ENCODE peak calls at places on chromosomes 11 and 22, in five cellular contexts. J is stimulated activated CD4-positive, alpha-beta T cell treated with anti-CD3 and anti-CD28 coated beads, Interleukin-12 subunit alpha, Interleukin-12 subunit beta, amount 100 ng/mL, for 24 hours; V is activated CD8-positive, alpha-beta memory T cell treated with anti-CD3 and anti-CD28 coated beads for 1 hour; X is activated naive CD4-positive, alpha-beta T cell treated with Interleukin-2 at 50 U/mL for 16 hours; G is NCI-H2171. T is an unnamed sample.

GRCh38 chr11:70029115-70029830 is 48.8 kb upstream of the ANO1 start:
- DNase-seq in J (no peak), V (no peak), X (no peak), G (no peak), T (no peak)

GRCh38 chr22:40261783-40262182 is 84.1 kb downstream of the TNRC6B start:
- DNase-seq in J (no peak), V (no peak), X (no peak), G (no peak), T (no peak)

GRCh38 chr11:118267486-118267885 is 3.4 kb upstream of the MPZL2 start:
- DNase-seq in J (no peak), V (no peak), X (no peak), G (no peak), T (no peak)

GRCh38 chr22:29300467-29300806 is 6.0 kb upstream of the GAS2L1 start:
- DNase-seq in J (no peak), V (no peak), X (no peak), G (no peak), T (no peak)

GRCh38 chr11:125625594-125626380 is 824 bp downstream of the CHEK1 start:
- DNase-seq in J (peak), V (peak), X (peak), G (peak), T (peak)

GRCh38 chr11:128146926-128147605 is 440.3 kb downstream of the ETS1 start:
- DNase-seq in J (no peak), V (no peak), X (no peak), G (no peak), T (no peak)

GRCh38 chr22:27474711-27475547 is 326.6 kb downstream of the MN1 start:
- DNase-seq in J (no peak), V (no peak), X (no peak), G (no peak), T (no peak)

GRCh38 chr22:43159484-43160178 is 8.3 kb downstream of the TSPO start:
- DNase-seq in J (no peak), V (no peak), X (no peak), G (no peak), T (no peak)

GRCh38 chr11:58567889-58568512 is 7.7 kb downstream of the LPXN start:
- DNase-seq in J (peak), V (peak), X (peak), G (no peak), T (peak)

GRCh38 chr11:1747753-1748466 is 2.5 kb downstream of the IFITM10 start:
- DNase-seq in J (no peak), V (no peak), X (no peak), G (no peak), T (no peak)

GRCh38 chr22:37464181-37464580 is 22.0 kb downstream of the MFNG start:
- DNase-seq in J (no peak), V (no peak), X (no peak), G (peak), T (no peak)

GRCh38 chr11:3885855-3886254 is 30.4 kb downstream of the STIM1 start:
- DNase-seq in J (no peak), V (no peak), X (no peak), G (no peak), T (no peak)

GRCh38 chr11:44861829-44862545 is 88.7 kb downstream of the TP53I11 start:
- DNase-seq in J (peak), V (peak), X (peak), G (no peak), T (peak)

GRCh38 chr22:31940506-31940905 is 3.8 kb upstream of the YWHAH start:
- DNase-seq in J (no peak), V (no peak), X (no peak), G (no peak), T (no peak)

GRCh38 chr22:19765477-19766234 is 5.1 kb downstream of the TBX1 start:
- DNase-seq in J (no peak), V (no peak), X (no peak), G (no peak), T (no peak)

GRCh38 chr22:38882480-38882879 is 10.5 kb upstream of the CBX6 start:
- DNase-seq in J (no peak), V (no peak), X (no peak), G (no peak), T (no peak)

GRCh38 chr11:83409891-83410290 is 123.7 kb upstream of the CCDC90B start:
- DNase-seq in J (no peak), V (no peak), X (no peak), G (no peak), T (no peak)

GRCh38 chr11:42319926-42320325 is 860.5 kb upstream of the LRRC4C start:
- DNase-seq in J (no peak), V (no peak), X (no peak), G (no peak), T (no peak)

GRCh38 chr22:40525250-40525884 is 111.2 kb downstream of the MRTFA start:
- DNase-seq in J (peak), V (peak), X (peak), G (no peak), T (no peak)

GRCh38 chr22:30234786-30235470 is 11.6 kb downstream of the LIF start:
- DNase-seq in J (no peak), V (no peak), X (no peak), G (no peak), T (no peak)

GRCh38 chr11:69463181-69463891 is 18.1 kb upstream of the LINC01488 start:
- DNase-seq in J (no peak), V (no peak), X (no peak), G (no peak), T (no peak)

GRCh38 chr11:38759394-38759793 is 2161.4 kb upstream of the RAG2 start:
- DNase-seq in J (no peak), V (no peak), X (no peak), G (no peak), T (no peak)

GRCh38 chr11:10878408-10879214 is 20.8 kb upstream of the ZBED5 start:
- DNase-seq in J (no peak), V (no peak), X (no peak), G (no peak), T (no peak)

GRCh38 chr11:22037505-22037904 is 155.4 kb upstream of the ANO5 start:
- DNase-seq in J (no peak), V (no peak), X (no peak), G (no peak), T (no peak)

GRCh38 chr11:133160754-133161153 is 371.5 kb downstream of the OPCML start:
- DNase-seq in J (no peak), V (no peak), X (no peak), G (no peak), T (no peak)

GRCh38 chr11:46666982-46667590 is 33.3 kb downstream of the ARHGAP1 start:
- DNase-seq in J (no peak), V (no peak), X (no peak), G (no peak), T (no peak)

GRCh38 chr11:24661313-24661712 is 164.5 kb downstream of the LUZP2 start:
- DNase-seq in J (no peak), V (no peak), X (no peak), G (no peak), T (no peak)

GRCh38 chr11:95713428-95713827 is 76.2 kb downstream of the FAM76B start:
- DNase-seq in J (no peak), V (no peak), X (no peak), G (no peak), T (no peak)

GRCh38 chr11:132742929-132743328 is 789.4 kb downstream of the OPCML start:
- DNase-seq in J (no peak), V (no peak), X (no peak), G (no peak), T (no peak)

GRCh38 chr22:47173535-47174021 is 411.1 kb downstream of the TBC1D22A start:
- DNase-seq in J (no peak), V (no peak), X (no peak), G (no peak), T (peak)